ENCODE peak calls at places on chromosomes 13 and 19, in ten cellular contexts. W is heart left ventricle; X is epithelial cell of prostate; O is stomach; I is skeletal muscle cell; P is endothelial cell; U is cardiac muscle cell; L is naive thymus-derived CD8-positive, alpha-beta T cell; J is neural crest cell; H is GM04503. C is an unnamed sample.

GRCh38 chr19:18388328-18389094 is 2.6 kb downstream of the GDF15 start:
- DNase-seq in L (peak), P (peak), J (peak), W (peak), X (no peak), H (no peak), O (peak), I (no peak), U (peak), C (peak)

GRCh38 chr13:102651892-102652291 is 43.0 kb downstream of the METTL21C start:
- DNase-seq in J (no peak), W (no peak), P (no peak), I (peak), H (peak), U (peak), L (no peak), X (no peak), O (no peak), C (peak)

GRCh38 chr19:46717034-46717715 is at the start of gene PRKD2:
- DNase-seq in I (peak), P (peak), O (peak), W (peak), L (peak), H (peak), U (peak), X (no peak), J (peak), C (peak)

GRCh38 chr19:42480335-42481095 is 37.8 kb upstream of the CXCL17 start:
- DNase-seq in J (no peak), H (peak), W (no peak), X (no peak), P (no peak), U (peak), O (peak), L (peak), I (no peak), C (no peak)

GRCh38 chr13:32008518-32009175 is 22.9 kb upstream of the FRY start:
- DNase-seq in P (no peak), W (no peak), H (no peak), U (no peak), X (no peak), O (no peak), J (no peak), L (no peak), I (no peak), C (no peak)

GRCh38 chr13:91909617-91910016 is 511.2 kb downstream of the GPC5 start:
- DNase-seq in X (no peak), H (no peak), U (no peak), L (no peak), W (no peak), I (no peak), P (no peak), J (no peak), O (no peak), C (no peak)

GRCh38 chr13:30576528-30576927 is 41.2 kb upstream of the USPL1 start:
- DNase-seq in O (no peak), J (no peak), I (peak), L (peak), U (peak), H (no peak), X (peak), W (peak), P (no peak), C (no peak)

GRCh38 chr19:5585461-5586299 is 17.9 kb upstream of the TINCR start:
- DNase-seq in I (no peak), H (no peak), L (peak), U (no peak), O (no peak), X (no peak), W (peak), J (no peak), P (no peak), C (no peak)

GRCh38 chr19:11560404-11560988 is 1.5 kb upstream of the ELOF1 start:
- DNase-seq in J (peak), P (peak), U (peak), I (peak), O (peak), X (no peak), L (peak), H (peak), W (no peak), C (peak)

GRCh38 chr19:49468746-49469447 is 5.1 kb upstream of the FLT3LG start:
- DNase-seq in H (peak), W (peak), O (peak), I (peak), L (peak), P (no peak), J (no peak), X (peak), U (peak), C (peak)

GRCh38 chr19:15304140-15304705 is 28.1 kb downstream of the BRD4 start:
- DNase-seq in W (peak), I (no peak), O (no peak), X (no peak), H (no peak), P (no peak), J (no peak), U (no peak), L (no peak), C (no peak)

C was measured in HAP-1.